ENCODE peak calls at places on chromosomes 3 and 15, in seven cellular contexts. One of them, this sample, is unnamed.

GRCh38 chr3:188458761-188459160 is 304.8 kb downstream of the LPP start:
- DNase-seq in cardiac muscle cell: no peak
- DNase-seq in psoas muscle: no peak
- DNase-seq in heart left ventricle: no peak
- DNase-seq in body of pancreas: no peak
- DNase-seq in fibroblast of pulmonary artery: no peak
- DNase-seq in GM06990: no peak
- DNase-seq in this sample: no peak

GRCh38 chr15:36401586-36401966 is 177.8 kb upstream of the CDIN1 start:
- DNase-seq in fibroblast of pulmonary artery: peak; percentile 3
- DNase-seq in heart left ventricle: no peak
- DNase-seq in cardiac muscle cell: no peak
- DNase-seq in body of pancreas: no peak
- DNase-seq in psoas muscle: no peak
- DNase-seq in GM06990: no peak
- DNase-seq in this sample: no peak

GRCh38 chr3:138062626-138063025 is 52.7 kb downstream of the CLDN18 start:
- DNase-seq in heart left ventricle: no peak
- DNase-seq in body of pancreas: no peak
- DNase-seq in GM06990: no peak
- DNase-seq in psoas muscle: no peak
- DNase-seq in cardiac muscle cell: no peak
- DNase-seq in fibroblast of pulmonary artery: peak; percentile 61
- DNase-seq in this sample: no peak

GRCh38 chr3:13536832-13537231 is 12.1 kb upstream of the FBLN2 start:
- DNase-seq in psoas muscle: no peak
- DNase-seq in fibroblast of pulmonary artery: peak; percentile 29
- DNase-seq in body of pancreas: no peak
- DNase-seq in GM06990: no peak
- DNase-seq in cardiac muscle cell: no peak
- DNase-seq in heart left ventricle: peak; percentile 56
- DNase-seq in this sample: no peak

GRCh38 chr3:159263750-159264561 is 462.1 kb downstream of the MFSD1 start:
- DNase-seq in heart left ventricle: no peak
- DNase-seq in GM06990: peak; percentile 1
- DNase-seq in psoas muscle: no peak
- DNase-seq in fibroblast of pulmonary artery: peak; percentile 69
- DNase-seq in body of pancreas: peak; percentile 27
- DNase-seq in cardiac muscle cell: peak; percentile 57
- DNase-seq in this sample: peak; percentile 15

GRCh38 chr15:38073278-38073930 is 139.0 kb downstream of the TMCO5A start:
- DNase-seq in body of pancreas: no peak
- DNase-seq in cardiac muscle cell: peak; percentile 34
- DNase-seq in heart left ventricle: no peak
- DNase-seq in fibroblast of pulmonary artery: peak; percentile 55
- DNase-seq in psoas muscle: no peak
- DNase-seq in GM06990: no peak
- DNase-seq in this sample: no peak

GRCh38 chr3:196216081-196216564 is at the start of gene SLC51A:
- DNase-seq in body of pancreas: peak; percentile 69
- DNase-seq in fibroblast of pulmonary artery: no peak
- DNase-seq in heart left ventricle: no peak
- DNase-seq in cardiac muscle cell: no peak
- DNase-seq in psoas muscle: no peak
- DNase-seq in GM06990: no peak
- DNase-seq in this sample: no peak

GRCh38 chr3:114127517-114127916 is 51.3 kb downstream of the DRD3 start:
- DNase-seq in fibroblast of pulmonary artery: peak; percentile 34
- DNase-seq in psoas muscle: no peak
- DNase-seq in GM06990: no peak
- DNase-seq in cardiac muscle cell: no peak
- DNase-seq in heart left ventricle: no peak
- DNase-seq in body of pancreas: no peak
- DNase-seq in this sample: no peak

GRCh38 chr15:76118767-76119166 is 59.0 kb downstream of the TMEM266 start:
- DNase-seq in GM06990: no peak
- DNase-seq in fibroblast of pulmonary artery: no peak
- DNase-seq in cardiac muscle cell: no peak
- DNase-seq in heart left ventricle: no peak
- DNase-seq in psoas muscle: no peak
- DNase-seq in body of pancreas: peak; percentile 55
- DNase-seq in this sample: no peak

GRCh38 chr15:36185438-36185837 is 394.0 kb upstream of the CDIN1 start:
- DNase-seq in GM06990: no peak
- DNase-seq in heart left ventricle: no peak
- DNase-seq in psoas muscle: no peak
- DNase-seq in cardiac muscle cell: no peak
- DNase-seq in fibroblast of pulmonary artery: no peak
- DNase-seq in body of pancreas: no peak
- DNase-seq in this sample: no peak

GRCh38 chr3:158168996-158169573 is 59.2 kb downstream of the RSRC1 start:
- DNase-seq in psoas muscle: no peak
- DNase-seq in heart left ventricle: no peak
- DNase-seq in fibroblast of pulmonary artery: no peak
- DNase-seq in body of pancreas: no peak
- DNase-seq in cardiac muscle cell: no peak
- DNase-seq in GM06990: no peak
- DNase-seq in this sample: no peak

GRCh38 chr15:68328485-68328884 is 50.9 kb downstream of the FEM1B start:
- DNase-seq in cardiac muscle cell: no peak
- DNase-seq in psoas muscle: no peak
- DNase-seq in heart left ventricle: no peak
- DNase-seq in body of pancreas: no peak
- DNase-seq in fibroblast of pulmonary artery: no peak
- DNase-seq in GM06990: no peak
- DNase-seq in this sample: no peak

GRCh38 chr15:83210619-83211018 is 3.0 kb upstream of the HDGFL3 start:
- DNase-seq in psoas muscle: no peak
- DNase-seq in cardiac muscle cell: peak; percentile 0
- DNase-seq in fibroblast of pulmonary artery: peak; percentile 31
- DNase-seq in body of pancreas: peak; percentile 52
- DNase-seq in heart left ventricle: no peak
- DNase-seq in GM06990: no peak
- DNase-seq in this sample: no peak

GRCh38 chr3:163043074-163043473 is 1546.5 kb downstream of the OTOL1 start:
- DNase-seq in GM06990: no peak
- DNase-seq in cardiac muscle cell: no peak
- DNase-seq in heart left ventricle: no peak
- DNase-seq in body of pancreas: no peak
- DNase-seq in psoas muscle: no peak
- DNase-seq in fibroblast of pulmonary artery: peak; percentile 48
- DNase-seq in this sample: no peak

GRCh38 chr15:75942464-75942863 is 38.8 kb downstream of the FBXO22 start:
- DNase-seq in fibroblast of pulmonary artery: no peak
- DNase-seq in psoas muscle: no peak
- DNase-seq in heart left ventricle: no peak
- DNase-seq in cardiac muscle cell: no peak
- DNase-seq in GM06990: no peak
- DNase-seq in body of pancreas: no peak
- DNase-seq in this sample: no peak

GRCh38 chr15:86021281-86022264 is 58.1 kb upstream of the AGBL1 start:
- DNase-seq in cardiac muscle cell: no peak
- DNase-seq in heart left ventricle: no peak
- DNase-seq in fibroblast of pulmonary artery: no peak
- DNase-seq in GM06990: no peak
- DNase-seq in psoas muscle: peak; percentile 26
- DNase-seq in body of pancreas: peak; percentile 11
- DNase-seq in this sample: no peak

GRCh38 chr3:143240921-143241320 is 121.3 kb downstream of the CHST2 start:
- DNase-seq in body of pancreas: no peak
- DNase-seq in fibroblast of pulmonary artery: no peak
- DNase-seq in psoas muscle: no peak
- DNase-seq in cardiac muscle cell: no peak
- DNase-seq in GM06990: no peak
- DNase-seq in heart left ventricle: no peak
- DNase-seq in this sample: no peak

GRCh38 chr15:64905941-64906340 is 5.8 kb upstream of the ANKDD1A start:
- DNase-seq in heart left ventricle: no peak
- DNase-seq in body of pancreas: no peak
- DNase-seq in fibroblast of pulmonary artery: no peak
- DNase-seq in GM06990: no peak
- DNase-seq in cardiac muscle cell: no peak
- DNase-seq in psoas muscle: no peak
- DNase-seq in this sample: no peak

GRCh38 chr15:64904189-64904588 is 7.5 kb upstream of the ANKDD1A start:
- DNase-seq in GM06990: no peak
- DNase-seq in cardiac muscle cell: no peak
- DNase-seq in fibroblast of pulmonary artery: no peak
- DNase-seq in psoas muscle: no peak
- DNase-seq in body of pancreas: no peak
- DNase-seq in heart left ventricle: no peak
- DNase-seq in this sample: no peak

GRCh38 chr15:64903331-64903950 is 8.3 kb upstream of the ANKDD1A start:
- DNase-seq in body of pancreas: no peak
- DNase-seq in GM06990: no peak
- DNase-seq in heart left ventricle: no peak
- DNase-seq in fibroblast of pulmonary artery: peak; percentile 36
- DNase-seq in psoas muscle: no peak
- DNase-seq in cardiac muscle cell: no peak
- DNase-seq in this sample: no peak

GRCh38 chr15:64906402-64906801 is 5.3 kb upstream of the ANKDD1A start:
- DNase-seq in cardiac muscle cell: no peak
- DNase-seq in GM06990: no peak
- DNase-seq in psoas muscle: no peak
- DNase-seq in heart left ventricle: no peak
- DNase-seq in fibroblast of pulmonary artery: no peak
- DNase-seq in body of pancreas: no peak
- DNase-seq in this sample: no peak

GRCh38 chr15:64905119-64905831 is 6.4 kb upstream of the ANKDD1A start:
- DNase-seq in psoas muscle: peak; percentile 81
- DNase-seq in heart left ventricle: peak; percentile 92
- DNase-seq in fibroblast of pulmonary artery: peak; percentile 76
- DNase-seq in GM06990: peak; percentile 80
- DNase-seq in body of pancreas: peak; percentile 80
- DNase-seq in cardiac muscle cell: peak; percentile 91
- DNase-seq in this sample: peak; percentile 88
- TF ChIP-seq CTCF in psoas muscle: peak; percentile 70
- TF ChIP-seq CTCF in heart left ventricle: peak; percentile 96
- TF ChIP-seq CTCF in fibroblast of pulmonary artery: peak; percentile 89
- TF ChIP-seq CTCF in GM06990: peak; percentile 89
- TF ChIP-seq CTCF in body of pancreas: peak; percentile 81
- TF ChIP-seq CTCF in cardiac muscle cell: peak; percentile 89
- TF ChIP-seq CTCF in this sample: peak; percentile 86

GRCh38 chr3:40505599-40506462 is at the start of gene ZNF620:
- DNase-seq in heart left ventricle: peak; percentile 84
- DNase-seq in cardiac muscle cell: peak; percentile 96
- DNase-seq in GM06990: peak; percentile 74
- DNase-seq in body of pancreas: peak; percentile 93
- DNase-seq in psoas muscle: peak; percentile 75
- DNase-seq in fibroblast of pulmonary artery: peak; percentile 65
- DNase-seq in this sample: peak; percentile 61
- TF ChIP-seq CTCF in heart left ventricle: peak; percentile 55
- TF ChIP-seq CTCF in cardiac muscle cell: peak; percentile 56
- TF ChIP-seq CTCF in GM06990: peak; percentile 68
- TF ChIP-seq CTCF in body of pancreas: peak; percentile 42
- TF ChIP-seq CTCF in psoas muscle: peak; percentile 28
- TF ChIP-seq CTCF in fibroblast of pulmonary artery: peak; percentile 38
- TF ChIP-seq CTCF in this sample: peak; percentile 66

GRCh38 chr15:78921517-78921916 is 23.3 kb downstream of the CTSH start:
- DNase-seq in GM06990: no peak
- DNase-seq in psoas muscle: no peak
- DNase-seq in fibroblast of pulmonary artery: no peak
- DNase-seq in cardiac muscle cell: no peak
- DNase-seq in body of pancreas: no peak
- DNase-seq in heart left ventricle: no peak
- DNase-seq in this sample: no peak

GRCh38 chr15:78922527-78922926 is 22.3 kb downstream of the CTSH start:
- DNase-seq in heart left ventricle: no peak
- DNase-seq in fibroblast of pulmonary artery: no peak
- DNase-seq in body of pancreas: no peak
- DNase-seq in GM06990: no peak
- DNase-seq in psoas muscle: no peak
- DNase-seq in cardiac muscle cell: no peak
- DNase-seq in this sample: no peak

GRCh38 chr15:78923480-78924360 is 21.1 kb downstream of the CTSH start:
- DNase-seq in fibroblast of pulmonary artery: no peak
- DNase-seq in cardiac muscle cell: no peak
- DNase-seq in body of pancreas: no peak
- DNase-seq in GM06990: no peak
- DNase-seq in heart left ventricle: no peak
- DNase-seq in psoas muscle: no peak
- DNase-seq in this sample: no peak

GRCh38 chr15:78925076-78925624 is 19.7 kb downstream of the CTSH start:
- DNase-seq in GM06990: no peak
- DNase-seq in fibroblast of pulmonary artery: no peak
- DNase-seq in cardiac muscle cell: no peak
- DNase-seq in body of pancreas: no peak
- DNase-seq in heart left ventricle: no peak
- DNase-seq in psoas muscle: no peak
- DNase-seq in this sample: no peak

DNA sequence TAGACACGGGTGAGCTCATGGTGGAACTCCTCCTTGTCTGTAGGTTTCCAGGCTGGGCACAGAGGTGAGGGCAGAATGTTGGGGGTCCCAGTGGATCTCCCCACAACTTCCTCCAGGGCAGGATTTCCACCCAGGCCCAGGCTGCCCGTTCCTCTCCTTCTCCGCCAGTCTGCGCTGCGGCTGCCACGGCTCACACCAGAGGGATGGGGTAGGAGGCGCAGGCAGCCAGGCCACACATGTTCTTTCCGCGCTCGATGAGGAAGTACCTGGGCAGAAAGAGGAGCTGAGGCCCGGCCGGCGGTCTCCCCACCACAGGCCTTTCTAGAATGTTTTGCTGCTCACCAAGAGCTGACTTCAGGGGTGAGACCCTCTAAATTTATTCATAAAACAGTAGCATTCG is 22.9 kb downstream of the CTSH start:
- DNase-seq in heart left ventricle: no peak
- DNase-seq in GM06990: no peak
- DNase-seq in fibroblast of pulmonary artery: no peak
- DNase-seq in body of pancreas: no peak
- DNase-seq in psoas muscle: no peak
- DNase-seq in cardiac muscle cell: no peak
- DNase-seq in this sample: no peak
- TF ChIP-seq CTCF in heart left ventricle: no peak
- TF ChIP-seq CTCF in GM06990: no peak
- TF ChIP-seq CTCF in fibroblast of pulmonary artery: no peak
- TF ChIP-seq CTCF in body of pancreas: no peak
- TF ChIP-seq CTCF in psoas muscle: no peak
- TF ChIP-seq CTCF in cardiac muscle cell: no peak
- TF ChIP-seq CTCF in this sample: no peak

GRCh38 chr15:28098766-28099554 is at the start of gene OCA2:
- DNase-seq in GM06990: no peak
- DNase-seq in psoas muscle: peak; percentile 55
- DNase-seq in body of pancreas: peak; percentile 74
- DNase-seq in fibroblast of pulmonary artery: peak; percentile 25
- DNase-seq in heart left ventricle: peak; percentile 78
- DNase-seq in cardiac muscle cell: peak; percentile 89
- DNase-seq in this sample: no peak
- TF ChIP-seq CTCF in GM06990: peak; percentile 30
- TF ChIP-seq CTCF in psoas muscle: no peak
- TF ChIP-seq CTCF in body of pancreas: no peak
- TF ChIP-seq CTCF in fibroblast of pulmonary artery: peak; percentile 11
- TF ChIP-seq CTCF in heart left ventricle: peak; percentile 18
- TF ChIP-seq CTCF in cardiac muscle cell: peak; percentile 27
- TF ChIP-seq CTCF in this sample: no peak

DNA sequence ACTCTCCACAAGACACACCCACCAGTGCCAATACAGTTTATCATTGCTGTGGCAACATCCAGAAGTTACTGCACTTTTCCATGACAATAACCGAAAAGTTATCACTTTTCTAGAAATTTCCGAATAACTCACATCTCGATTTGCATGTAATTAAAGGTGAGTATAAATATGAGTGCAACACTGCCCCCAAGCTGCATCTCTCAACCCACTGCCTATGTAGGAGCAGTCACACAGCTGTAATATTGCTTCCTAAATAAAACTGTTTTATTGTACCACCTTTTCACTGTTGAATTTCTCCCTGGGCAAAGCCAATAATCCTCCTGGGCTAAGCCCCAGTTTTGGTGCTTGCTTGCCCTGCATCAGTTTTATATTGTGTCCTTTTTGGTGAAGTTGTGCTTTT is 601.0 kb upstream of the EPHA6 start:
- DNase-seq in cardiac muscle cell: no peak
- DNase-seq in heart left ventricle: no peak
- DNase-seq in psoas muscle: no peak
- DNase-seq in GM06990: no peak
- DNase-seq in fibroblast of pulmonary artery: no peak
- DNase-seq in body of pancreas: no peak
- DNase-seq in this sample: no peak
- TF ChIP-seq CTCF in cardiac muscle cell: no peak
- TF ChIP-seq CTCF in heart left ventricle: no peak
- TF ChIP-seq CTCF in psoas muscle: no peak
- TF ChIP-seq CTCF in GM06990: no peak
- TF ChIP-seq CTCF in fibroblast of pulmonary artery: no peak
- TF ChIP-seq CTCF in body of pancreas: no peak
- TF ChIP-seq CTCF in this sample: no peak